ENCODE peak calls at places on chromosomes 11 and 22, in ten cellular contexts. One of them, this sample, is unnamed.

GRCh38 chr22:30802202-30803166 is 107.8 kb downstream of the OSBP2 start:
- DNase-seq in tibial artery: peak
- DNase-seq in CD8-positive, alpha-beta T cell: peak
- DNase-seq in neuronal stem cell: peak
- DNase-seq in psoas muscle: peak
- DNase-seq in stomach: peak
- DNase-seq in tibial nerve: peak
- DNase-seq in testis: peak
- DNase-seq in brain microvascular endothelial cell: peak
- DNase-seq in fibroblast of lung: peak
- DNase-seq in this sample: no peak

GRCh38 chr11:119195680-119196079 is 10.4 kb downstream of the NHERF4 start:
- DNase-seq in testis: no peak
- DNase-seq in psoas muscle: no peak
- DNase-seq in fibroblast of lung: peak
- DNase-seq in tibial artery: no peak
- DNase-seq in neuronal stem cell: no peak
- DNase-seq in tibial nerve: no peak
- DNase-seq in CD8-positive, alpha-beta T cell: no peak
- DNase-seq in stomach: peak
- DNase-seq in brain microvascular endothelial cell: peak
- DNase-seq in this sample: no peak

GRCh38 chr22:33271390-33272161 is 213.4 kb upstream of the SYN3 start:
- DNase-seq in stomach: peak
- DNase-seq in testis: peak
- DNase-seq in fibroblast of lung: peak
- DNase-seq in tibial artery: peak
- DNase-seq in neuronal stem cell: no peak
- DNase-seq in psoas muscle: peak
- DNase-seq in tibial nerve: peak
- DNase-seq in CD8-positive, alpha-beta T cell: no peak
- DNase-seq in brain microvascular endothelial cell: peak
- DNase-seq in this sample: no peak

GRCh38 chr11:19953342-19953741 is 206.9 kb downstream of the DBX1 start:
- DNase-seq in psoas muscle: no peak
- DNase-seq in fibroblast of lung: peak
- DNase-seq in brain microvascular endothelial cell: peak
- DNase-seq in tibial nerve: no peak
- DNase-seq in stomach: no peak
- DNase-seq in testis: no peak
- DNase-seq in CD8-positive, alpha-beta T cell: no peak
- DNase-seq in neuronal stem cell: no peak
- DNase-seq in tibial artery: no peak
- DNase-seq in this sample: no peak

GRCh38 chr11:101860694-101861371 is 54.0 kb upstream of the CEP126 start:
- DNase-seq in brain microvascular endothelial cell: peak
- DNase-seq in neuronal stem cell: peak
- DNase-seq in stomach: peak
- DNase-seq in testis: peak
- DNase-seq in CD8-positive, alpha-beta T cell: peak
- DNase-seq in tibial artery: peak
- DNase-seq in psoas muscle: no peak
- DNase-seq in fibroblast of lung: peak
- DNase-seq in tibial nerve: peak
- DNase-seq in this sample: peak

GRCh38 chr22:30250039-30250565 is 3.5 kb upstream of the LIF start:
- DNase-seq in tibial nerve: no peak
- DNase-seq in brain microvascular endothelial cell: no peak
- DNase-seq in CD8-positive, alpha-beta T cell: no peak
- DNase-seq in neuronal stem cell: no peak
- DNase-seq in testis: no peak
- DNase-seq in fibroblast of lung: no peak
- DNase-seq in stomach: no peak
- DNase-seq in tibial artery: no peak
- DNase-seq in psoas muscle: no peak
- DNase-seq in this sample: no peak

GRCh38 chr11:59898652-59899051 is 20.1 kb downstream of the OOSP3 start:
- DNase-seq in stomach: no peak
- DNase-seq in CD8-positive, alpha-beta T cell: no peak
- DNase-seq in brain microvascular endothelial cell: peak
- DNase-seq in fibroblast of lung: no peak
- DNase-seq in neuronal stem cell: no peak
- DNase-seq in tibial artery: no peak
- DNase-seq in testis: no peak
- DNase-seq in tibial nerve: no peak
- DNase-seq in psoas muscle: no peak
- DNase-seq in this sample: no peak

GRCh38 chr11:74980627-74981026 is 8.1 kb upstream of the NEU3 start:
- DNase-seq in testis: no peak
- DNase-seq in stomach: no peak
- DNase-seq in tibial nerve: no peak
- DNase-seq in tibial artery: no peak
- DNase-seq in fibroblast of lung: no peak
- DNase-seq in psoas muscle: no peak
- DNase-seq in CD8-positive, alpha-beta T cell: no peak
- DNase-seq in neuronal stem cell: no peak
- DNase-seq in brain microvascular endothelial cell: no peak
- DNase-seq in this sample: no peak

GRCh38 chr22:46972901-46973831 is 210.7 kb downstream of the TBC1D22A start:
- DNase-seq in fibroblast of lung: no peak
- DNase-seq in testis: no peak
- DNase-seq in CD8-positive, alpha-beta T cell: no peak
- DNase-seq in psoas muscle: no peak
- DNase-seq in brain microvascular endothelial cell: no peak
- DNase-seq in tibial nerve: no peak
- DNase-seq in tibial artery: no peak
- DNase-seq in neuronal stem cell: no peak
- DNase-seq in stomach: no peak
- DNase-seq in this sample: no peak

GRCh38 chr22:23382796-23383195 is 197.3 kb downstream of the IGLL1 start:
- DNase-seq in CD8-positive, alpha-beta T cell: no peak
- DNase-seq in tibial nerve: no peak
- DNase-seq in stomach: no peak
- DNase-seq in neuronal stem cell: no peak
- DNase-seq in testis: no peak
- DNase-seq in psoas muscle: no peak
- DNase-seq in brain microvascular endothelial cell: no peak
- DNase-seq in tibial artery: peak
- DNase-seq in fibroblast of lung: no peak
- DNase-seq in this sample: no peak

GRCh38 chr11:65651589-65652510 is 10.9 kb downstream of the RELA start:
- DNase-seq in testis: no peak
- DNase-seq in neuronal stem cell: no peak
- DNase-seq in tibial artery: no peak
- DNase-seq in psoas muscle: no peak
- DNase-seq in fibroblast of lung: peak
- DNase-seq in brain microvascular endothelial cell: no peak
- DNase-seq in stomach: peak
- DNase-seq in tibial nerve: no peak
- DNase-seq in CD8-positive, alpha-beta T cell: no peak
- DNase-seq in this sample: no peak

GRCh38 chr22:46045459-46046298 is 68.7 kb upstream of the WNT7B start:
- DNase-seq in CD8-positive, alpha-beta T cell: no peak
- DNase-seq in neuronal stem cell: no peak
- DNase-seq in brain microvascular endothelial cell: no peak
- DNase-seq in psoas muscle: no peak
- DNase-seq in stomach: peak
- DNase-seq in testis: peak
- DNase-seq in tibial nerve: no peak
- DNase-seq in fibroblast of lung: no peak
- DNase-seq in tibial artery: peak
- DNase-seq in this sample: no peak

GRCh38 chr11:41459602-41460405 is at the start of gene LRRC4C:
- DNase-seq in fibroblast of lung: peak
- DNase-seq in CD8-positive, alpha-beta T cell: no peak
- DNase-seq in stomach: no peak
- DNase-seq in tibial nerve: no peak
- DNase-seq in psoas muscle: no peak
- DNase-seq in testis: no peak
- DNase-seq in brain microvascular endothelial cell: no peak
- DNase-seq in tibial artery: no peak
- DNase-seq in neuronal stem cell: no peak
- DNase-seq in this sample: no peak

GRCh38 chr11:70503201-70503877 is 105.0 kb downstream of the CTTN start:
- DNase-seq in fibroblast of lung: no peak
- DNase-seq in neuronal stem cell: no peak
- DNase-seq in brain microvascular endothelial cell: no peak
- DNase-seq in tibial artery: no peak
- DNase-seq in CD8-positive, alpha-beta T cell: no peak
- DNase-seq in psoas muscle: no peak
- DNase-seq in stomach: no peak
- DNase-seq in testis: no peak
- DNase-seq in tibial nerve: no peak
- DNase-seq in this sample: no peak

GRCh38 chr11:116732740-116733385 is 39.9 kb downstream of the BUD13 start:
- DNase-seq in tibial nerve: peak
- DNase-seq in brain microvascular endothelial cell: peak
- DNase-seq in psoas muscle: peak
- DNase-seq in neuronal stem cell: peak
- DNase-seq in CD8-positive, alpha-beta T cell: peak
- DNase-seq in tibial artery: peak
- DNase-seq in stomach: peak
- DNase-seq in fibroblast of lung: peak
- DNase-seq in testis: peak
- DNase-seq in this sample: peak
- H3K27ac ChIP-seq in tibial nerve: no peak
- H3K27ac ChIP-seq in brain microvascular endothelial cell: no peak
- H3K27ac ChIP-seq in psoas muscle: no peak
- H3K27ac ChIP-seq in neuronal stem cell: no peak
- H3K27ac ChIP-seq in CD8-positive, alpha-beta T cell: no peak
- H3K27ac ChIP-seq in tibial artery: no peak
- H3K27ac ChIP-seq in stomach: no peak
- H3K27ac ChIP-seq in fibroblast of lung: no peak
- H3K27ac ChIP-seq in testis: no peak
- H3K27ac ChIP-seq in this sample: no peak

GRCh38 chr22:39907605-39908097 is 6.8 kb downstream of the GRAP2 start:
- DNase-seq in CD8-positive, alpha-beta T cell: no peak
- DNase-seq in neuronal stem cell: no peak
- DNase-seq in tibial nerve: no peak
- DNase-seq in stomach: no peak
- DNase-seq in testis: no peak
- DNase-seq in tibial artery: no peak
- DNase-seq in psoas muscle: no peak
- DNase-seq in fibroblast of lung: no peak
- DNase-seq in brain microvascular endothelial cell: no peak
- DNase-seq in this sample: no peak
- H3K27ac ChIP-seq in CD8-positive, alpha-beta T cell: peak
- H3K27ac ChIP-seq in neuronal stem cell: no peak
- H3K27ac ChIP-seq in tibial nerve: no peak
- H3K27ac ChIP-seq in stomach: peak
- H3K27ac ChIP-seq in testis: no peak
- H3K27ac ChIP-seq in tibial artery: no peak
- H3K27ac ChIP-seq in psoas muscle: no peak
- H3K27ac ChIP-seq in fibroblast of lung: no peak
- H3K27ac ChIP-seq in brain microvascular endothelial cell: no peak
- H3K27ac ChIP-seq in this sample: no peak

GRCh38 chr11:13160302-13160701 is 117.3 kb upstream of the BMAL1 start:
- DNase-seq in brain microvascular endothelial cell: no peak
- DNase-seq in tibial artery: no peak
- DNase-seq in stomach: no peak
- DNase-seq in CD8-positive, alpha-beta T cell: no peak
- DNase-seq in neuronal stem cell: no peak
- DNase-seq in tibial nerve: no peak
- DNase-seq in psoas muscle: no peak
- DNase-seq in testis: no peak
- DNase-seq in fibroblast of lung: no peak
- DNase-seq in this sample: no peak
- H3K27ac ChIP-seq in brain microvascular endothelial cell: no peak
- H3K27ac ChIP-seq in tibial artery: no peak
- H3K27ac ChIP-seq in stomach: no peak
- H3K27ac ChIP-seq in CD8-positive, alpha-beta T cell: no peak
- H3K27ac ChIP-seq in neuronal stem cell: no peak
- H3K27ac ChIP-seq in tibial nerve: no peak
- H3K27ac ChIP-seq in psoas muscle: no peak
- H3K27ac ChIP-seq in testis: no peak
- H3K27ac ChIP-seq in fibroblast of lung: no peak
- H3K27ac ChIP-seq in this sample: no peak

GRCh38 chr11:82855616-82856015 is 44.6 kb downstream of the PRCP start:
- DNase-seq in neuronal stem cell: no peak
- DNase-seq in brain microvascular endothelial cell: no peak
- DNase-seq in stomach: no peak
- DNase-seq in testis: no peak
- DNase-seq in tibial artery: no peak
- DNase-seq in psoas muscle: no peak
- DNase-seq in tibial nerve: no peak
- DNase-seq in fibroblast of lung: peak
- DNase-seq in CD8-positive, alpha-beta T cell: no peak
- DNase-seq in this sample: no peak

GRCh38 chr11:82857145-82857544 is 43.1 kb downstream of the PRCP start:
- DNase-seq in brain microvascular endothelial cell: no peak
- DNase-seq in psoas muscle: no peak
- DNase-seq in neuronal stem cell: no peak
- DNase-seq in CD8-positive, alpha-beta T cell: no peak
- DNase-seq in tibial artery: no peak
- DNase-seq in testis: no peak
- DNase-seq in tibial nerve: no peak
- DNase-seq in stomach: no peak
- DNase-seq in fibroblast of lung: no peak
- DNase-seq in this sample: no peak

GRCh38 chr11:82859746-82860145 is 40.5 kb downstream of the PRCP start:
- DNase-seq in psoas muscle: no peak
- DNase-seq in CD8-positive, alpha-beta T cell: no peak
- DNase-seq in testis: no peak
- DNase-seq in tibial nerve: no peak
- DNase-seq in brain microvascular endothelial cell: no peak
- DNase-seq in tibial artery: no peak
- DNase-seq in neuronal stem cell: no peak
- DNase-seq in fibroblast of lung: no peak
- DNase-seq in stomach: no peak
- DNase-seq in this sample: no peak

GRCh38 chr11:82858133-82858532 is 42.1 kb downstream of the PRCP start:
- DNase-seq in tibial artery: no peak
- DNase-seq in CD8-positive, alpha-beta T cell: no peak
- DNase-seq in psoas muscle: no peak
- DNase-seq in neuronal stem cell: no peak
- DNase-seq in fibroblast of lung: no peak
- DNase-seq in brain microvascular endothelial cell: peak
- DNase-seq in testis: no peak
- DNase-seq in tibial nerve: no peak
- DNase-seq in stomach: no peak
- DNase-seq in this sample: no peak

GRCh38 chr11:82858556-82859091 is 41.6 kb downstream of the PRCP start:
- DNase-seq in psoas muscle: no peak
- DNase-seq in brain microvascular endothelial cell: peak
- DNase-seq in testis: no peak
- DNase-seq in tibial nerve: no peak
- DNase-seq in tibial artery: no peak
- DNase-seq in CD8-positive, alpha-beta T cell: no peak
- DNase-seq in fibroblast of lung: peak
- DNase-seq in neuronal stem cell: no peak
- DNase-seq in stomach: no peak
- DNase-seq in this sample: peak
- H3K27ac ChIP-seq in psoas muscle: no peak
- H3K27ac ChIP-seq in brain microvascular endothelial cell: peak
- H3K27ac ChIP-seq in testis: no peak
- H3K27ac ChIP-seq in tibial nerve: peak
- H3K27ac ChIP-seq in tibial artery: peak
- H3K27ac ChIP-seq in CD8-positive, alpha-beta T cell: no peak
- H3K27ac ChIP-seq in fibroblast of lung: peak
- H3K27ac ChIP-seq in neuronal stem cell: no peak
- H3K27ac ChIP-seq in stomach: no peak
- H3K27ac ChIP-seq in this sample: peak

This sample was measured in Panc1.